ENCODE peak calls at places on chromosomes 1 and 21, in seven cellular contexts. M is H9, D is GM23248, T is endothelial cell of umbilical vein, F is IMR-90, U is PC-3, C is K562. E is an unnamed sample.

GRCh38 chr1:30526652-30527345 is 196.6 kb downstream of the MATN1 start:
- DNase-seq in U (no peak), M (peak; percentile 20), T (no peak), D (no peak), C (no peak), F (no peak), E (no peak)

GRCh38 chr1:10132852-10133251 is 77.5 kb upstream of the KIF1B start:
- DNase-seq in D (no peak), C (no peak), U (no peak), M (no peak), T (no peak), F (no peak), E (no peak)

GRCh38 chr1:28213315-28213714 is 19.5 kb downstream of the DNAJC8 start:
- DNase-seq in D (no peak), U (no peak), T (no peak), F (no peak), M (no peak), C (no peak), E (no peak)

GRCh38 chr21:31644648-31645047 is 14.8 kb upstream of the SOD1 start:
- DNase-seq in F (no peak), C (no peak), T (peak; percentile 64), D (no peak), U (no peak), M (no peak), E (no peak)

GRCh38 chr1:45679123-45679522 is 7.2 kb downstream of the GPBP1L1 start:
- DNase-seq in M (no peak), C (no peak), F (peak; percentile 2), D (peak; percentile 53), T (peak; percentile 80), U (peak; percentile 35), E (peak; percentile 34)

GRCh38 chr1:62809788-62810187 is 25.9 kb downstream of the ATG4C start:
- DNase-seq in D (no peak), M (no peak), C (no peak), F (no peak), T (no peak), U (no peak), E (no peak)

GRCh38 chr1:200925821-200926220 is 31.1 kb downstream of the INAVA start:
- DNase-seq in U (peak; percentile 84), M (no peak), F (peak; percentile 23), C (no peak), D (peak; percentile 42), T (no peak), E (peak; percentile 53)

GRCh38 chr1:222042120-222042519 is 300.2 kb upstream of the DUSP10 start:
- DNase-seq in F (peak; percentile 55), T (no peak), D (peak; percentile 56), C (no peak), M (no peak), U (no peak), E (no peak)

GRCh38 chr1:223341111-223341510 is 22.9 kb downstream of the SUSD4 start:
- DNase-seq in U (no peak), C (no peak), M (no peak), D (peak; percentile 86), T (no peak), F (peak; percentile 56), E (peak; percentile 5)

GRCh38 chr21:43023175-43023574 is 48.8 kb downstream of the PKNOX1 start:
- DNase-seq in C (no peak), U (no peak), D (no peak), T (no peak), M (no peak), F (peak; percentile 12), E (no peak)

GRCh38 chr1:183124259-183124658 is 61.8 kb upstream of the LAMC2 start:
- DNase-seq in T (peak; percentile 55), D (no peak), C (no peak), F (no peak), M (no peak), U (no peak), E (no peak)

GRCh38 chr1:159916240-159917051 is 8.9 kb downstream of the TAGLN2 start:
- DNase-seq in F (peak; percentile 91), C (no peak), T (peak; percentile 91), D (peak; percentile 85), M (no peak), U (peak; percentile 97), E (peak; percentile 89)

GRCh38 chr1:85584923-85585322 is 4.4 kb downstream of the CCN1 start:
- DNase-seq in M (no peak), U (no peak), D (peak; percentile 45), C (no peak), F (peak; percentile 84), T (no peak), E (no peak)

GRCh38 chr1:228853637-228854036 is 118.4 kb downstream of the RHOU start:
- DNase-seq in D (no peak), U (no peak), T (no peak), M (no peak), F (no peak), C (no peak), E (no peak)

GRCh38 chr1:247358920-247359319 is 27.3 kb upstream of the ZNF496 start:
- DNase-seq in T (no peak), M (no peak), D (peak; percentile 24), U (peak; percentile 65), C (no peak), F (peak; percentile 31), E (no peak)

GRCh38 chr1:220889848-220890287 is 10.6 kb downstream of the HLX start:
- DNase-seq in C (no peak), T (no peak), D (no peak), F (no peak), U (no peak), M (no peak), E (no peak)

GRCh38 chr1:21524686-21525339 is 15.6 kb downstream of the ALPL start:
- DNase-seq in T (no peak), U (no peak), F (no peak), D (no peak), M (no peak), C (no peak), E (no peak)

GRCh38 chr1:227927971-227928741 is 19.6 kb downstream of the WNT9A start:
- DNase-seq in T (no peak), F (no peak), M (no peak), D (no peak), U (no peak), C (no peak), E (no peak)

GRCh38 chr1:26356106-26356505 is 2.2 kb upstream of the CRYBG2 start:
- DNase-seq in F (no peak), T (no peak), D (no peak), C (no peak), M (no peak), U (no peak), E (no peak)

GRCh38 chr1:238409191-238409846 is 518.6 kb upstream of the ZP4 start:
- DNase-seq in M (no peak), T (no peak), U (peak; percentile 54), C (no peak), F (peak; percentile 93), D (peak; percentile 69), E (peak; percentile 62)

GRCh38 chr1:80258659-80259058 is 1252.1 kb upstream of the ADGRL4 start:
- DNase-seq in D (no peak), T (no peak), U (no peak), F (no peak), M (no peak), C (no peak), E (no peak)

GRCh38 chr1:8018492-8019228 is 7.4 kb downstream of the ERRFI1 start:
- DNase-seq in F (no peak), M (no peak), U (peak; percentile 61), C (no peak), D (no peak), T (no peak), E (peak; percentile 21)

GRCh38 chr1:208081972-208082371 is 162.2 kb downstream of the PLXNA2 start:
- DNase-seq in U (no peak), F (no peak), D (no peak), C (no peak), M (peak; percentile 60), T (no peak), E (peak; percentile 16)

GRCh38 chr1:236507022-236507700 is 16.6 kb upstream of the LGALS8 start:
- DNase-seq in T (peak; percentile 31), F (peak; percentile 49), C (no peak), D (peak; percentile 52), M (no peak), U (no peak), E (no peak)

GRCh38 chr1:32115496-32115895 is 7.6 kb downstream of the KPNA6 start:
- DNase-seq in U (no peak), T (no peak), D (peak; percentile 57), F (peak; percentile 18), C (no peak), M (no peak), E (no peak)

GRCh38 chr1:32112800-32113375 is 5.0 kb downstream of the KPNA6 start:
- DNase-seq in D (no peak), F (no peak), T (no peak), U (no peak), C (no peak), M (no peak), E (no peak)

GRCh38 chr1:32111789-32112188 is 3.9 kb downstream of the KPNA6 start:
- DNase-seq in U (no peak), C (no peak), F (peak; percentile 38), T (no peak), M (no peak), D (peak; percentile 28), E (peak; percentile 50)

GRCh38 chr1:32114420-32114819 is 6.6 kb downstream of the KPNA6 start:
- DNase-seq in C (no peak), U (no peak), M (no peak), F (no peak), T (no peak), D (no peak), E (no peak)

GRCh38 chr1:32116531-32116930 is 8.7 kb downstream of the KPNA6 start:
- DNase-seq in T (no peak), C (no peak), F (no peak), U (no peak), D (peak; percentile 50), M (no peak), E (no peak)
- H4K20me1 ChIP-seq in T (peaks cover 3% of the 10 kb centered on the region), C (peaks cover 19% of the 10 kb centered on the region), F (peaks cover 66% of the 10 kb centered on the region), U (peaks cover 15% of the 10 kb centered on the region), D (no peaks in the 10 kb centered on the region), M (no peaks in the 10 kb centered on the region), E (no peaks in the 10 kb centered on the region)

DNA sequence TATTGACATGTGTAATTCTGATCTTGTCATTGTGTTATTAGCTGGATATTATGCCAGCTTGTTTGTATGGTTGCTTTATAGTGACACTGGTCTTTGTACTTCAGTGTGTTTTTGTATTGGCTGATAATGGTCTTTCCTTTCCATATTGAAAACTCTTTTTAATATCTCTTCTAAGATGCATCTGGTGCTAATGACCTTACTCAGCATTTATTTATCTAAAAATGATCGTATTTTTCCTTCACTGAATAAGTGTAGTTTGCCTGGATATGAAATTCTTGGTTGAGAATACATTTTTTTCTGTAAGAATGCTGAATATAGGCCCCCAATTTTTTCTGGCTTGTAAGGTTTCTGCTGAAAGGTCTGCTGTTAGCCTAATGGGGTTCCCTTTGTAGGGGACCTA is 465.5 kb upstream of the TMPRSS15 start:
- DNase-seq in C (no peak), F (no peak), T (no peak), U (no peak), D (no peak), M (no peak), E (no peak)
- H2AFZ ChIP-seq in C (no peak overlapping the region), F (no peak overlapping the region), T (no peak overlapping the region), U (no peak overlapping the region), D (no peak overlapping the region), M (no peak overlapping the region), E (no peak overlapping the region)

GRCh38 chr1:206559661-206559995 is 52.3 kb downstream of the RASSF5 start:
- DNase-seq in U (no peak), D (no peak), C (no peak), M (no peak), F (no peak), T (no peak), E (no peak)
- H3K9ac ChIP-seq in U (no peak overlapping the region), D (no peak overlapping the region), C (peak overlapping the region; percentile 86), M (no peak overlapping the region), F (no peak overlapping the region), T (no peak overlapping the region), E (no peak overlapping the region)

GRCh38 chr1:93712741-93713140 is 31.1 kb upstream of the BCAR3 start:
- DNase-seq in U (no peak), C (no peak), F (no peak), D (no peak), T (no peak), M (no peak), E (no peak)
- H4K20me1 ChIP-seq in U (no peaks in the 10 kb centered on the region), C (no peaks in the 10 kb centered on the region), F (no peaks in the 10 kb centered on the region), D (no peaks in the 10 kb centered on the region), T (no peaks in the 10 kb centered on the region), M (peaks cover 3% of the 10 kb centered on the region), E (no peaks in the 10 kb centered on the region)